ENCODE peak calls at places on chromosomes 6 and 20, in nine cellular contexts. Q is stimulated activated naive B cell treated with anti-CD40 and anti-IgM and Interleukin-4, amounts not matched to agents 10 μg/mL and 1 μg/mL and 100 μg/mL, for 72 hours; X is breast epithelium; A is stimulated activated CD8-positive, alpha-beta memory T cell treated with anti-CD3 and anti-CD28 coated beads, Interleukin-4, amount 100 ng/mL, for 24 hours; W is stimulated activated naive CD8-positive, alpha-beta T cell treated with anti-CD3 and anti-CD28 coated beads, Interleukin-15, Interleukin-2, amounts not matched to agents 100 U/mL and 50 U/mL, for 24 hours; P is glutamatergic neuron; T is activated T-cell treated with anti-CD3 and anti-CD28 coated beads for 48 hours; C is type B pancreatic cell; Z is iris pigment epithelial cell. F is an unnamed sample.

GRCh38 chr6:51515052-51515402 is 572.4 kb downstream of the PKHD1 start:
- DNase-seq in Z (peak), P (no peak), C (no peak), T (no peak), A (no peak), Q (no peak), X (no peak), W (no peak), F (peak)

GRCh38 chr6:22512716-22513452 is 56.5 kb upstream of the HDGFL1 start:
- DNase-seq in W (no peak), C (no peak), T (no peak), X (no peak), P (no peak), A (no peak), Z (peak), Q (no peak), F (no peak)

GRCh38 chr20:54416770-54417169 is 58.6 kb upstream of the DOK5 start:
- DNase-seq in Q (no peak), T (no peak), C (no peak), A (no peak), X (no peak), W (no peak), P (no peak), Z (no peak), F (no peak)

GRCh38 chr6:105804436-105804835 is 281.7 kb upstream of the PRDM1 start:
- DNase-seq in T (no peak), X (no peak), P (no peak), W (no peak), C (no peak), Z (peak), Q (no peak), A (no peak), F (peak)

GRCh38 chr6:43338243-43338642 is 29.6 kb upstream of the CRIP3 start:
- DNase-seq in A (no peak), Z (no peak), P (no peak), T (no peak), Q (peak), C (no peak), X (no peak), W (no peak), F (no peak)

GRCh38 chr6:155787168-155787567 is 331.5 kb upstream of the NOX3 start:
- DNase-seq in Z (no peak), Q (no peak), W (no peak), A (no peak), X (no peak), P (no peak), T (no peak), C (no peak), F (no peak)

GRCh38 chr6:35145757-35146156 is 4.6 kb upstream of the TCP11 start:
- DNase-seq in X (no peak), T (no peak), C (no peak), A (no peak), W (no peak), Z (no peak), Q (no peak), P (no peak), F (no peak)

GRCh38 chr6:8131265-8131897 is 29.0 kb upstream of the EEF1E1 start:
- DNase-seq in T (peak), P (peak), Z (peak), Q (peak), W (peak), C (peak), X (no peak), A (peak), F (peak)

GRCh38 chr6:71124340-71124739 is 164.3 kb upstream of the OGFRL1 start:
- DNase-seq in C (no peak), A (no peak), Q (no peak), W (no peak), X (no peak), Z (peak), P (no peak), T (no peak), F (no peak)

GRCh38 chr6:13234130-13234529 is 94.2 kb downstream of the TBC1D7 start:
- DNase-seq in W (no peak), Q (no peak), C (no peak), P (no peak), X (no peak), T (no peak), Z (no peak), A (no peak), F (peak)

GRCh38 chr6:17311595-17312311 is 30.6 kb downstream of the RBM24 start:
- DNase-seq in A (no peak), Q (no peak), C (no peak), P (peak), X (no peak), T (no peak), Z (peak), W (no peak), F (no peak)

GRCh38 chr6:156781882-156782631 is 4.9 kb downstream of the ARID1B start:
- DNase-seq in T (no peak), Z (no peak), W (no peak), A (no peak), C (no peak), Q (no peak), P (no peak), X (no peak), F (peak)

GRCh38 chr20:38221041-38221589 is 39.4 kb downstream of the KIAA1755 start:
- DNase-seq in T (peak), Z (peak), C (peak), A (peak), P (peak), W (peak), Q (peak), X (no peak), F (peak)

GRCh38 chr6:14046476-14047068 is 71.0 kb upstream of the CD83 start:
- DNase-seq in W (peak), A (peak), Q (peak), C (no peak), Z (peak), P (peak), X (no peak), T (no peak), F (peak)

GRCh38 chr6:113995632-113996031 is 24.7 kb upstream of the HDAC2 start:
- DNase-seq in A (no peak), Q (no peak), W (no peak), Z (peak), X (no peak), T (no peak), C (no peak), P (peak), F (peak)

GRCh38 chr6:12174878-12175277 is 115.3 kb upstream of the EDN1 start:
- DNase-seq in Q (no peak), P (no peak), Z (peak), W (no peak), X (no peak), T (no peak), C (no peak), A (no peak), F (peak)

GRCh38 chr6:158332237-158332636 is 20.0 kb downstream of the TULP4 start:
- DNase-seq in T (no peak), C (no peak), Q (no peak), W (no peak), A (no peak), X (no peak), P (no peak), Z (peak), F (no peak)

GRCh38 chr20:20461526-20461925 is 93.6 kb downstream of the INSM1 start:
- DNase-seq in Z (no peak), Q (no peak), A (no peak), C (no peak), P (no peak), T (no peak), W (no peak), X (no peak), F (peak)

GRCh38 chr20:43798591-43799149 is 71.9 kb upstream of the GTSF1L start:
- DNase-seq in X (no peak), Z (no peak), W (no peak), A (no peak), P (no peak), Q (no peak), C (no peak), T (no peak), F (peak)

GRCh38 chr20:49187330-49188100 is 619 bp downstream of the STAU1 start:
- DNase-seq in T (peak), X (no peak), P (no peak), Q (no peak), W (no peak), C (no peak), A (no peak), Z (peak), F (peak)

GRCh38 chr6:89997456-89998445 is 103.5 kb downstream of the GJA10 start:
- DNase-seq in W (no peak), X (peak), Z (peak), Q (no peak), P (no peak), A (no peak), C (no peak), T (no peak), F (peak)

GRCh38 chr6:79671605-79672266 is 40.6 kb downstream of the SH3BGRL2 start:
- DNase-seq in C (no peak), Z (peak), Q (no peak), T (peak), A (peak), P (no peak), X (peak), W (peak), F (peak)

GRCh38 chr20:6709865-6710595 is 57.5 kb upstream of the BMP2 start:
- DNase-seq in W (no peak), P (no peak), C (no peak), A (no peak), Z (peak), T (no peak), X (no peak), Q (no peak), F (peak)

GRCh38 chr20:36113015-36113414 is 41.5 kb upstream of the EPB41L1 start:
- DNase-seq in Q (no peak), T (no peak), A (no peak), W (no peak), Z (no peak), C (no peak), X (peak), P (no peak), F (no peak)

GRCh38 chr6:44494011-44494501 is 106.5 kb downstream of the CDC5L start:
- DNase-seq in W (no peak), A (no peak), C (no peak), Q (no peak), T (no peak), X (no peak), Z (peak), P (no peak), F (peak)

GRCh38 chr6:43216200-43216599 is 13.1 kb downstream of the DNPH1 start:
- DNase-seq in X (no peak), A (no peak), T (no peak), W (no peak), P (peak), Z (no peak), C (no peak), Q (no peak), F (no peak)

GRCh38 chr6:6803180-6803978 is 214.9 kb downstream of the LY86 start:
- DNase-seq in P (no peak), Q (peak), Z (no peak), C (no peak), X (peak), T (no peak), A (no peak), W (peak), F (peak)

GRCh38 chr6:91590191-91590590 is 1003.3 kb upstream of the MAP3K7 start:
- DNase-seq in X (no peak), P (no peak), A (no peak), T (no peak), C (no peak), Q (no peak), Z (no peak), W (no peak), F (no peak)

GRCh38 chr6:69643688-69644087 is 153.1 kb downstream of the LMBRD1 start:
- DNase-seq in Q (no peak), W (no peak), X (no peak), A (no peak), C (no peak), T (no peak), Z (no peak), P (no peak), F (no peak)

GRCh38 chr6:107237992-107238660 is 122.8 kb upstream of the BEND3 start:
- DNase-seq in W (no peak), Z (peak), P (no peak), Q (no peak), A (no peak), X (no peak), C (no peak), T (no peak), F (peak)

GRCh38 chr6:4879724-4880372 is 103.6 kb downstream of the CDYL start:
- DNase-seq in P (no peak), Z (no peak), T (no peak), A (no peak), Q (no peak), W (no peak), X (no peak), C (no peak), F (no peak)

GRCh38 chr6:166751051-166751595 is 124.1 kb upstream of the RPS6KA2 start:
- DNase-seq in C (no peak), A (peak), P (peak), Q (peak), Z (no peak), W (peak), X (no peak), T (no peak), F (no peak)

GRCh38 chr20:40952231-40952630 is 76.4 kb upstream of the TOP1 start:
- DNase-seq in C (no peak), T (no peak), W (no peak), P (no peak), X (no peak), Z (no peak), A (no peak), Q (no peak), F (no peak)

GRCh38 chr6:170092826-170093225 is 198.1 kb downstream of the DLL1 start:
- DNase-seq in Q (no peak), Z (no peak), C (no peak), W (no peak), P (no peak), X (no peak), T (no peak), A (no peak), F (no peak)